ENCODE peak calls at places on chromosomes 16 and 17, in seven cellular contexts. B, V, E, O, K, F and J are unnamed samples.

GRCh38 chr17:10149573-10150399 is 48.6 kb downstream of the GAS7 start:
- DNase-seq in B (no peak), V (no peak), E (no peak), O (no peak), K (peak), F (no peak), J (no peak)

GRCh38 chr17:81232616-81233241 is 6.1 kb downstream of the TEPSIN start:
- DNase-seq in B (no peak), V (no peak), E (no peak), O (no peak), K (no peak), F (no peak), J (no peak)

GRCh38 chr17:79415365-79415764 is 195.5 kb downstream of the RBFOX3 start:
- DNase-seq in B (no peak), V (no peak), E (no peak), O (no peak), K (no peak), F (no peak), J (no peak)

GRCh38 chr17:59377410-59377809 is 46.0 kb downstream of the YPEL2 start:
- DNase-seq in B (no peak), V (no peak), E (no peak), O (no peak), K (no peak), F (no peak), J (no peak)

GRCh38 chr16:79093554-79093967 is 507.0 kb downstream of the MAF start:
- DNase-seq in B (no peak), V (no peak), E (no peak), O (no peak), K (no peak), F (no peak), J (peak)

GRCh38 chr16:397736-398332 is 835 bp downstream of the NME4 start:
- DNase-seq in B (no peak), V (peak), E (peak), O (peak), K (peak), F (no peak), J (peak)

GRCh38 chr17:49388692-49389513 is 25.8 kb downstream of the PHB1 start:
- DNase-seq in B (no peak), V (no peak), E (no peak), O (no peak), K (peak), F (no peak), J (peak)

GRCh38 chr16:56603589-56603988 is 4.8 kb upstream of the MT2A start:
- DNase-seq in B (no peak), V (no peak), E (no peak), O (peak), K (peak), F (no peak), J (no peak)

GRCh38 chr16:14015948-14016347 is 55.2 kb upstream of the MRTFB start:
- DNase-seq in B (peak), V (no peak), E (no peak), O (no peak), K (peak), F (no peak), J (no peak)

GRCh38 chr16:22202261-22202637 is 3.8 kb upstream of the EEF2K start:
- DNase-seq in B (no peak), V (no peak), E (no peak), O (no peak), K (no peak), F (no peak), J (no peak)

GRCh38 chr16:86951831-86952598 is 365.2 kb downstream of the C16orf95 start:
- DNase-seq in B (peak), V (no peak), E (no peak), O (no peak), K (peak), F (no peak), J (no peak)

GRCh38 chr17:44655983-44656700 is at the start of gene MEIOC:
- DNase-seq in B (no peak), V (no peak), E (peak), O (peak), K (no peak), F (no peak), J (no peak)

GRCh38 chr16:11706180-11706742 is 36.4 kb downstream of the TXNDC11 start:
- DNase-seq in B (no peak), V (no peak), E (no peak), O (no peak), K (no peak), F (no peak), J (no peak)

GRCh38 chr17:66584927-66585326 is 250.0 kb upstream of the CACNG5 start:
- DNase-seq in B (no peak), V (no peak), E (no peak), O (no peak), K (no peak), F (no peak), J (no peak)

GRCh38 chr16:85389679-85390470 is 223.2 kb upstream of the GSE1 start:
- DNase-seq in B (no peak), V (no peak), E (no peak), O (no peak), K (no peak), F (no peak), J (peak)

GRCh38 chr17:31745964-31746650 is 112.9 kb downstream of the COPRS start:
- DNase-seq in B (no peak), V (no peak), E (no peak), O (no peak), K (no peak), F (no peak), J (no peak)

GRCh38 chr16:10180771-10181163 is 1.5 kb downstream of the GRIN2A start:
- DNase-seq in B (no peak), V (peak), E (peak), O (peak), K (no peak), F (no peak), J (peak)

GRCh38 chr17:11795906-11796305 is 197.6 kb downstream of the DNAH9 start:
- DNase-seq in B (no peak), V (no peak), E (no peak), O (no peak), K (no peak), F (no peak), J (no peak)

GRCh38 chr17:49401971-49402491 is 12.7 kb downstream of the PHB1 start:
- DNase-seq in B (no peak), V (no peak), E (no peak), O (no peak), K (no peak), F (no peak), J (no peak)

GRCh38 chr16:57341062-57341440 is 17.5 kb upstream of the CCL22 start:
- DNase-seq in B (no peak), V (no peak), E (no peak), O (no peak), K (no peak), F (no peak), J (no peak)

GRCh38 chr16:49987381-49987780 is 37.6 kb upstream of the CNEP1R1 start:
- DNase-seq in B (no peak), V (no peak), E (no peak), O (no peak), K (no peak), F (no peak), J (no peak)

GRCh38 chr17:80081596-80081995 is 19.8 kb upstream of the GAA start:
- DNase-seq in B (no peak), V (peak), E (no peak), O (no peak), K (no peak), F (no peak), J (peak)